ENCODE peak calls at places on chromosomes 6 and 20, in seven cellular contexts. One of them, this sample, is unnamed.

GRCh38 chr20:52001999-52002666 is 189.4 kb downstream of the ZFP64 start:
- DNase-seq in lung: no peak
- DNase-seq in uterus: no peak
- DNase-seq in Calu3: peak
- DNase-seq in nephron progenitor cell: no peak
- DNase-seq in IMR-90: peak
- DNase-seq in activated CD8-positive, alpha-beta T cell treated with anti-CD3 and anti-CD28 coated beads for 36 hours: no peak
- DNase-seq in this sample: no peak

GRCh38 chr6:12958052-12958706 is 241.6 kb downstream of the PHACTR1 start:
- DNase-seq in activated CD8-positive, alpha-beta T cell treated with anti-CD3 and anti-CD28 coated beads for 36 hours: no peak
- DNase-seq in lung: no peak
- DNase-seq in uterus: no peak
- DNase-seq in IMR-90: no peak
- DNase-seq in Calu3: no peak
- DNase-seq in nephron progenitor cell: no peak
- DNase-seq in this sample: no peak

GRCh38 chr20:48725589-48725991 is 102.2 kb downstream of the PREX1 start:
- DNase-seq in IMR-90: peak
- DNase-seq in activated CD8-positive, alpha-beta T cell treated with anti-CD3 and anti-CD28 coated beads for 36 hours: peak
- DNase-seq in uterus: no peak
- DNase-seq in lung: no peak
- DNase-seq in Calu3: no peak
- DNase-seq in nephron progenitor cell: no peak
- DNase-seq in this sample: no peak

GRCh38 chr6:53281518-53282215 is 67.1 kb downstream of the ELOVL5 start:
- DNase-seq in activated CD8-positive, alpha-beta T cell treated with anti-CD3 and anti-CD28 coated beads for 36 hours: no peak
- DNase-seq in IMR-90: no peak
- DNase-seq in uterus: no peak
- DNase-seq in nephron progenitor cell: no peak
- DNase-seq in lung: no peak
- DNase-seq in Calu3: no peak
- DNase-seq in this sample: no peak

GRCh38 chr6:88629838-88630462 is 333.5 kb downstream of the RNGTT start:
- DNase-seq in nephron progenitor cell: no peak
- DNase-seq in Calu3: no peak
- DNase-seq in IMR-90: no peak
- DNase-seq in activated CD8-positive, alpha-beta T cell treated with anti-CD3 and anti-CD28 coated beads for 36 hours: peak
- DNase-seq in lung: no peak
- DNase-seq in uterus: no peak
- DNase-seq in this sample: no peak

GRCh38 chr20:48069626-48070025 is 284.3 kb upstream of the SULF2 start:
- DNase-seq in IMR-90: no peak
- DNase-seq in lung: no peak
- DNase-seq in nephron progenitor cell: no peak
- DNase-seq in activated CD8-positive, alpha-beta T cell treated with anti-CD3 and anti-CD28 coated beads for 36 hours: no peak
- DNase-seq in Calu3: no peak
- DNase-seq in uterus: no peak
- DNase-seq in this sample: no peak

GRCh38 chr20:33042430-33042829 is 11.0 kb downstream of the BPIFB6 start:
- DNase-seq in IMR-90: no peak
- DNase-seq in lung: no peak
- DNase-seq in Calu3: no peak
- DNase-seq in uterus: no peak
- DNase-seq in nephron progenitor cell: no peak
- DNase-seq in activated CD8-positive, alpha-beta T cell treated with anti-CD3 and anti-CD28 coated beads for 36 hours: no peak
- DNase-seq in this sample: no peak

GRCh38 chr6:27248783-27249182 is 1.3 kb downstream of the PRSS16 start:
- DNase-seq in Calu3: no peak
- DNase-seq in uterus: no peak
- DNase-seq in nephron progenitor cell: no peak
- DNase-seq in activated CD8-positive, alpha-beta T cell treated with anti-CD3 and anti-CD28 coated beads for 36 hours: no peak
- DNase-seq in IMR-90: no peak
- DNase-seq in lung: no peak
- DNase-seq in this sample: no peak

GRCh38 chr6:143205170-143205879 is 144.6 kb downstream of the AIG1 start:
- DNase-seq in IMR-90: no peak
- DNase-seq in nephron progenitor cell: no peak
- DNase-seq in uterus: no peak
- DNase-seq in activated CD8-positive, alpha-beta T cell treated with anti-CD3 and anti-CD28 coated beads for 36 hours: no peak
- DNase-seq in Calu3: no peak
- DNase-seq in lung: no peak
- DNase-seq in this sample: no peak

GRCh38 chr6:88008821-88009220 is 38.8 kb upstream of the SPACA1 start:
- DNase-seq in lung: no peak
- DNase-seq in Calu3: no peak
- DNase-seq in activated CD8-positive, alpha-beta T cell treated with anti-CD3 and anti-CD28 coated beads for 36 hours: no peak
- DNase-seq in IMR-90: no peak
- DNase-seq in uterus: no peak
- DNase-seq in nephron progenitor cell: no peak
- DNase-seq in this sample: no peak

GRCh38 chr6:124076336-124077048 is 272.8 kb downstream of the NKAIN2 start:
- DNase-seq in Calu3: no peak
- DNase-seq in activated CD8-positive, alpha-beta T cell treated with anti-CD3 and anti-CD28 coated beads for 36 hours: no peak
- DNase-seq in nephron progenitor cell: no peak
- DNase-seq in lung: no peak
- DNase-seq in IMR-90: no peak
- DNase-seq in uterus: no peak
- DNase-seq in this sample: no peak

GRCh38 chr6:130412556-130413290 is 46.9 kb downstream of the TMEM200A start:
- DNase-seq in nephron progenitor cell: no peak
- DNase-seq in Calu3: no peak
- DNase-seq in activated CD8-positive, alpha-beta T cell treated with anti-CD3 and anti-CD28 coated beads for 36 hours: no peak
- DNase-seq in uterus: no peak
- DNase-seq in IMR-90: peak
- DNase-seq in lung: no peak
- DNase-seq in this sample: no peak

GRCh38 chr20:61414455-61414991 is 162.5 kb downstream of the CDH4 start:
- DNase-seq in IMR-90: no peak
- DNase-seq in uterus: no peak
- DNase-seq in nephron progenitor cell: no peak
- DNase-seq in activated CD8-positive, alpha-beta T cell treated with anti-CD3 and anti-CD28 coated beads for 36 hours: no peak
- DNase-seq in Calu3: no peak
- DNase-seq in lung: no peak
- DNase-seq in this sample: no peak

GRCh38 chr6:73394577-73395354 is at the start of gene DDX43:
- DNase-seq in lung: peak
- DNase-seq in nephron progenitor cell: no peak
- DNase-seq in Calu3: peak
- DNase-seq in uterus: peak
- DNase-seq in activated CD8-positive, alpha-beta T cell treated with anti-CD3 and anti-CD28 coated beads for 36 hours: peak
- DNase-seq in IMR-90: no peak
- DNase-seq in this sample: no peak

GRCh38 chr6:125986295-125986955 is at the start of gene TRMT11:
- DNase-seq in IMR-90: peak
- DNase-seq in uterus: peak
- DNase-seq in activated CD8-positive, alpha-beta T cell treated with anti-CD3 and anti-CD28 coated beads for 36 hours: peak
- DNase-seq in Calu3: peak
- DNase-seq in nephron progenitor cell: peak
- DNase-seq in lung: peak
- DNase-seq in this sample: peak

GRCh38 chr6:34982424-34982852 is 93.4 kb downstream of the ANKS1A start:
- DNase-seq in lung: no peak
- DNase-seq in IMR-90: peak
- DNase-seq in nephron progenitor cell: no peak
- DNase-seq in activated CD8-positive, alpha-beta T cell treated with anti-CD3 and anti-CD28 coated beads for 36 hours: no peak
- DNase-seq in uterus: no peak
- DNase-seq in Calu3: peak
- DNase-seq in this sample: no peak

GRCh38 chr6:90217621-90218496 is 78.8 kb downstream of the BACH2 start:
- DNase-seq in Calu3: peak
- DNase-seq in IMR-90: no peak
- DNase-seq in uterus: no peak
- DNase-seq in lung: peak
- DNase-seq in nephron progenitor cell: peak
- DNase-seq in activated CD8-positive, alpha-beta T cell treated with anti-CD3 and anti-CD28 coated beads for 36 hours: peak
- DNase-seq in this sample: peak

GRCh38 chr6:98657764-98658163 is 176.6 kb upstream of the POU3F2 start:
- DNase-seq in lung: no peak
- DNase-seq in uterus: no peak
- DNase-seq in IMR-90: peak
- DNase-seq in nephron progenitor cell: peak
- DNase-seq in Calu3: peak
- DNase-seq in activated CD8-positive, alpha-beta T cell treated with anti-CD3 and anti-CD28 coated beads for 36 hours: peak
- DNase-seq in this sample: peak

GRCh38 chr20:50575869-50576720 is 65.9 kb downstream of the PTPN1 start:
- DNase-seq in nephron progenitor cell: peak
- DNase-seq in uterus: peak
- DNase-seq in Calu3: peak
- DNase-seq in IMR-90: peak
- DNase-seq in lung: peak
- DNase-seq in activated CD8-positive, alpha-beta T cell treated with anti-CD3 and anti-CD28 coated beads for 36 hours: peak
- DNase-seq in this sample: peak

GRCh38 chr6:83265384-83265783 is 72.2 kb downstream of the RWDD2A start:
- DNase-seq in IMR-90: peak
- DNase-seq in uterus: no peak
- DNase-seq in activated CD8-positive, alpha-beta T cell treated with anti-CD3 and anti-CD28 coated beads for 36 hours: peak
- DNase-seq in nephron progenitor cell: no peak
- DNase-seq in Calu3: no peak
- DNase-seq in lung: no peak
- DNase-seq in this sample: no peak

GRCh38 chr6:104483225-104483834 is 376.4 kb downstream of the HACE1 start:
- DNase-seq in uterus: no peak
- DNase-seq in activated CD8-positive, alpha-beta T cell treated with anti-CD3 and anti-CD28 coated beads for 36 hours: no peak
- DNase-seq in nephron progenitor cell: no peak
- DNase-seq in Calu3: no peak
- DNase-seq in lung: no peak
- DNase-seq in IMR-90: no peak
- DNase-seq in this sample: no peak
- TF ChIP-seq CTCF in uterus: peak
- TF ChIP-seq CTCF in activated CD8-positive, alpha-beta T cell treated with anti-CD3 and anti-CD28 coated beads for 36 hours: no peak
- TF ChIP-seq CTCF in nephron progenitor cell: peak
- TF ChIP-seq CTCF in Calu3: no peak
- TF ChIP-seq CTCF in lung: no peak
- TF ChIP-seq CTCF in IMR-90: no peak
- TF ChIP-seq CTCF in this sample: peak

DNA sequence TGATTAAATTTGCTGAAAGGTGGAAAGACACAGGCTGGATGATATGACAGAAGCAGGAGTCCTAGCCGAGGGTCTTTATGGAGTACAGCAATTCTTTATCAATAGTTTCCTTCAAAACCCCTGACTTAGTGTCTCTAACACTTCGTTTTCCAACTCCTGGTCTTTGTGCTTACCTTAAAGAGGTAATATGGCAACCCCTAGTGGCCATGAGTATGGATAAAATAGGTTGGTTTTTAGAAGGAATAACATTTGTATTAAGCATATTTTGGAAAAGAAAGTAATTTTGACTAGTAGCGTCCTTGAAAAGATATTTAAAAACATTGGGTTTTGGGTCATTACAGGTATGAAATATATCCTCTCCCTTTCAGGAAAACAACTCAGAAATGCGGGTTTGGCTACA is 51.9 kb downstream of the VGLL2 start:
- DNase-seq in IMR-90: peak
- DNase-seq in nephron progenitor cell: no peak
- DNase-seq in activated CD8-positive, alpha-beta T cell treated with anti-CD3 and anti-CD28 coated beads for 36 hours: no peak
- DNase-seq in uterus: no peak
- DNase-seq in Calu3: peak
- DNase-seq in lung: no peak
- DNase-seq in this sample: no peak
- TF ChIP-seq CTCF in IMR-90: peak
- TF ChIP-seq CTCF in nephron progenitor cell: peak
- TF ChIP-seq CTCF in activated CD8-positive, alpha-beta T cell treated with anti-CD3 and anti-CD28 coated beads for 36 hours: peak
- TF ChIP-seq CTCF in uterus: no peak
- TF ChIP-seq CTCF in Calu3: peak
- TF ChIP-seq CTCF in lung: no peak
- TF ChIP-seq CTCF in this sample: peak

GRCh38 chr20:59939052-59939878 is 840 bp downstream of the PPP1R3D start:
- DNase-seq in lung: no peak
- DNase-seq in IMR-90: no peak
- DNase-seq in Calu3: no peak
- DNase-seq in nephron progenitor cell: peak
- DNase-seq in activated CD8-positive, alpha-beta T cell treated with anti-CD3 and anti-CD28 coated beads for 36 hours: no peak
- DNase-seq in uterus: peak
- DNase-seq in this sample: peak

GRCh38 chr20:59939879-59940128 is 301 bp downstream of the PPP1R3D start:
- DNase-seq in activated CD8-positive, alpha-beta T cell treated with anti-CD3 and anti-CD28 coated beads for 36 hours: no peak
- DNase-seq in IMR-90: peak
- DNase-seq in Calu3: peak
- DNase-seq in lung: no peak
- DNase-seq in nephron progenitor cell: no peak
- DNase-seq in uterus: no peak
- DNase-seq in this sample: peak

GRCh38 chr20:59940956-59941294 is 736 bp downstream of the FAM217B start:
- DNase-seq in uterus: no peak
- DNase-seq in IMR-90: no peak
- DNase-seq in nephron progenitor cell: no peak
- DNase-seq in activated CD8-positive, alpha-beta T cell treated with anti-CD3 and anti-CD28 coated beads for 36 hours: no peak
- DNase-seq in Calu3: no peak
- DNase-seq in lung: no peak
- DNase-seq in this sample: no peak

GRCh38 chr20:59938696-59939051 is 1.4 kb downstream of the PPP1R3D start:
- DNase-seq in IMR-90: peak
- DNase-seq in nephron progenitor cell: no peak
- DNase-seq in uterus: peak
- DNase-seq in lung: no peak
- DNase-seq in activated CD8-positive, alpha-beta T cell treated with anti-CD3 and anti-CD28 coated beads for 36 hours: no peak
- DNase-seq in Calu3: no peak
- DNase-seq in this sample: no peak

GRCh38 chr20:59940129-59940955 is at the start of the genes FAM217B and PPP1R3D:
- DNase-seq in Calu3: peak
- DNase-seq in uterus: peak
- DNase-seq in nephron progenitor cell: peak
- DNase-seq in IMR-90: peak
- DNase-seq in lung: peak
- DNase-seq in activated CD8-positive, alpha-beta T cell treated with anti-CD3 and anti-CD28 coated beads for 36 hours: peak
- DNase-seq in this sample: peak
- TF ChIP-seq CTCF in Calu3: no peak
- TF ChIP-seq CTCF in uterus: no peak
- TF ChIP-seq CTCF in nephron progenitor cell: no peak
- TF ChIP-seq CTCF in IMR-90: peak
- TF ChIP-seq CTCF in lung: no peak
- TF ChIP-seq CTCF in activated CD8-positive, alpha-beta T cell treated with anti-CD3 and anti-CD28 coated beads for 36 hours: no peak
- TF ChIP-seq CTCF in this sample: peak

DNA sequence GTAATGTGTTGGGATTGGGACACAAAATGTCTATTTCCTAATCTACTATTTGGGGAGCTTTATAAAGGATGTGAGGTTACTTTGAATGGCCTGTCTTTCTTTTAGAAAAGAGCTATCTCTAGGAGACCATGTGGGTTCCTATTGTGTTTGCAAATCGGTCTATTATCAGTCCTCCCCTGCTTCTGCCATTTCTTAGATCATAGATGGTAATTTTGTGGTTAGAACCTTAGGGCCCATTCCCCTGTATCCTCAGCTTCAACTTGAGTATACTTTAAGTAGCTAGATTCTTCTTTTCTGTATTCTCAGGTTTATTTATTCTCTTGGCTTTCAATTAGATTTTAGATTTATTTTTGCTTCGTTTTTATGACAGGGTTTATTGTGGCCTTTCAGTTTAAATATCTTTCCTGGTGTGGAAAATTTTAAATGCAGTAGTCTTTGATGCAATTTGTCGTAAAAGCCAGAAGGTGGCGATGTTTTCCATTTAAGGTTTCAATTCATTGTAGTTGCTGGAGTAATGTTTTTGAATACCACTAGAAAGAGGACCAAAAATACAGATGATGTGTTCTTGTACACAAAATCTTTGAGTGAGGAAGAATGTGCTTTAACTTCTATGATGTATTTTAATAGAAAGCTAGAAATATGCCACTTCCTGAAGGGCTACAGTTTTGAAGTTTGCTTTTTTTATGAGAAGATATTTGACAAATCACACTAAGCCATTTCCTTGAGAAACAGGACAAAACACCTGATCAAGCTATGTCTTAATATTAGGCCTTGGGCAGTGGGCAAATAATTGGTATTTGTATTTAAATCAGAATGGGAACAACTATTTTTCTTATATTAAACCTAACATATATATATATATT is 20.3 kb downstream of the TBPL1 start:
- DNase-seq in nephron progenitor cell: no peak
- DNase-seq in uterus: no peak
- DNase-seq in IMR-90: peak
- DNase-seq in Calu3: no peak
- DNase-seq in lung: no peak
- DNase-seq in activated CD8-positive, alpha-beta T cell treated with anti-CD3 and anti-CD28 coated beads for 36 hours: no peak
- DNase-seq in this sample: no peak
- TF ChIP-seq CTCF in nephron progenitor cell: peak
- TF ChIP-seq CTCF in uterus: peak
- TF ChIP-seq CTCF in IMR-90: peak
- TF ChIP-seq CTCF in Calu3: peak
- TF ChIP-seq CTCF in lung: peak
- TF ChIP-seq CTCF in activated CD8-positive, alpha-beta T cell treated with anti-CD3 and anti-CD28 coated beads for 36 hours: peak
- TF ChIP-seq CTCF in this sample: peak